ENCODE peak calls at places on chromosomes 2 and 18, in seven cellular contexts. W is BE2C; V is activated CD8-positive, alpha-beta T cell treated with anti-CD3 and anti-CD28 coated beads for 36 hours; O is bronchial epithelial cell; S is HFF-Myc; E is GM13977; C is AG04449. N is an unnamed sample.

GRCh38 chr18:10953672-10954071 is 195.7 kb downstream of the PIEZO2 start:
- DNase-seq in W (peak), V (no peak), O (no peak), S (peak), E (no peak), C (no peak), N (no peak)

GRCh38 chr2:204720874-204721273 is 175.6 kb downstream of the PARD3B start:
- DNase-seq in W (no peak), V (no peak), O (no peak), S (no peak), E (no peak), C (no peak), N (no peak)

GRCh38 chr2:242020196-242021004 is 150.9 kb downstream of the RTP5 start:
- DNase-seq in W (no peak), V (no peak), O (no peak), S (no peak), E (no peak), C (no peak), N (no peak)

GRCh38 chr2:30828586-30828985 is 21.3 kb upstream of the CAPN13 start:
- DNase-seq in W (no peak), V (no peak), O (no peak), S (no peak), E (no peak), C (no peak), N (no peak)

GRCh38 chr2:227106845-227107759 is 56.9 kb downstream of the COL4A4 start:
- DNase-seq in W (peak), V (peak), O (peak), S (peak), E (peak), C (no peak), N (peak)

GRCh38 chr18:41395695-41396094 is 559.3 kb upstream of the PIK3C3 start:
- DNase-seq in W (no peak), V (no peak), O (peak), S (no peak), E (no peak), C (no peak), N (no peak)

GRCh38 chr2:16305191-16305590 is 360.4 kb downstream of the CYRIA start:
- DNase-seq in W (peak), V (no peak), O (no peak), S (no peak), E (no peak), C (no peak), N (no peak)

GRCh38 chr18:79487198-79488165 is 91.8 kb downstream of the NFATC1 start:
- DNase-seq in W (no peak), V (peak), O (no peak), S (no peak), E (no peak), C (no peak), N (no peak)

GRCh38 chr2:95300391-95300938 is 3.3 kb downstream of the KCNIP3 start:
- DNase-seq in W (no peak), V (no peak), O (no peak), S (no peak), E (no peak), C (no peak), N (no peak)

GRCh38 chr2:130819915-130820861 is 16.5 kb upstream of the ARHGEF4 start:
- DNase-seq in W (no peak), V (no peak), O (peak), S (no peak), E (no peak), C (no peak), N (no peak)

GRCh38 chr18:55907352-55908045 is 319.5 kb upstream of the TCF4 start:
- DNase-seq in W (no peak), V (no peak), O (peak), S (no peak), E (no peak), C (no peak), N (no peak)

GRCh38 chr2:47946593-47946992 is 40.3 kb upstream of the FBXO11 start:
- DNase-seq in W (no peak), V (no peak), O (no peak), S (no peak), E (no peak), C (no peak), N (no peak)

GRCh38 chr18:62206593-62206992 is 19.5 kb downstream of the RELCH start:
- DNase-seq in W (no peak), V (no peak), O (peak), S (no peak), E (no peak), C (no peak), N (no peak)

GRCh38 chr2:232974431-232974830 is 38.6 kb downstream of the NGEF start:
- DNase-seq in W (no peak), V (no peak), O (no peak), S (no peak), E (no peak), C (no peak), N (no peak)

GRCh38 chr2:98472132-98472650 is 27.5 kb downstream of the INPP4A start:
- DNase-seq in W (peak), V (no peak), O (no peak), S (no peak), E (no peak), C (no peak), N (no peak)

GRCh38 chr18:76459312-76459686 is 35.7 kb downstream of the ZNF516 start:
- DNase-seq in W (no peak), V (no peak), O (no peak), S (no peak), E (no peak), C (no peak), N (no peak)

GRCh38 chr2:16014802-16015201 is 74.5 kb downstream of the MYCN start:
- DNase-seq in W (no peak), V (no peak), O (no peak), S (no peak), E (no peak), C (no peak), N (no peak)

GRCh38 chr2:239253705-239254104 is 147.1 kb downstream of the HDAC4 start:
- DNase-seq in W (no peak), V (no peak), O (no peak), S (no peak), E (no peak), C (no peak), N (no peak)

GRCh38 chr2:24214880-24215279 is 40.0 kb downstream of the FAM228A start:
- DNase-seq in W (no peak), V (no peak), O (no peak), S (no peak), E (peak), C (no peak), N (peak)

GRCh38 chr2:102187191-102188150 is 648 bp downstream of the IL1RL2 start:
- DNase-seq in W (no peak), V (peak), O (no peak), S (no peak), E (peak), C (no peak), N (peak)

GRCh38 chr2:62826141-62826540 is 120.6 kb downstream of the EHBP1 start:
- DNase-seq in W (no peak), V (no peak), O (no peak), S (no peak), E (no peak), C (no peak), N (no peak)

GRCh38 chr18:54269924-54270844 is 867 bp downstream of the POLI start:
- DNase-seq in W (no peak), V (peak), O (peak), S (peak), E (peak), C (no peak), N (peak)

DNA sequence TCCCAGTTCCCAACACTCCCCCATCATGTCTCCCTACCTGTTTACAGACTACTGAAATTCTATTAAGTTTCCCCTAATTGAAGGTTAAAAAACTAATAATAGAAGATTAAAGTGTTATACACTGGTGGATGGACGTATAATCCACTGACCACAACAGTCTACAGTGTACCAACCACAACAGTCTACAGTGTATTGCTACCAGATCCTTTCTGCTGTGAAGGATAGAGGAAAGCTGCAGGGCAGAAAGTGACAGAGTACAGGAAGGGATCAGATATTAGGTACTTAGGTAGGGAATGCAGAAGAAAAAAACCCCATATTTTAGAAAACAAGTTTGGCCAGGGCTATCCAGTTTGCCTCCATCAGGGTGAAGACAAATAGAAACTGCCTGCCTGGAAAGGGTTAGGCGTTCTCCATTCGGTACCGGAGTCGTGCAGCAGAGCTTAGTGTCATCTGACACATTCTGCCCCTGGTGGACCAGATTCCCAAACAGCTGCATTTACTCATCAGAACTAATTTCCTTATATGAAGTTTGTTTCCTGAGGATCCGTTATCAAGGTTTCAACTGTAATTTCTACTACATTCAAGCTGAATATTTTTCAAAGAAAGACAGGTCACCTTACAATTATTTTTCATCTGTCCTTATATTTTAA is 49.9 kb downstream of the KLF7 start:
- DNase-seq in W (peak), V (no peak), O (no peak), S (no peak), E (no peak), C (no peak), N (no peak)
- TF ChIP-seq CTCF in W (peak), V (no peak), O (no peak), S (no peak), E (no peak), C (no peak), N (no peak)

GRCh38 chr2:176650101-176650500 is 380.9 kb downstream of the MTX2 start:
- DNase-seq in W (no peak), V (no peak), O (no peak), S (no peak), E (no peak), C (no peak), N (no peak)
- TF ChIP-seq CTCF in W (peak), V (no peak), O (no peak), S (peak), E (no peak), C (no peak), N (no peak)

GRCh38 chr2:8440029-8440778 is 241.7 kb upstream of the ID2 start:
- DNase-seq in W (no peak), V (no peak), O (no peak), S (no peak), E (no peak), C (no peak), N (no peak)
- TF ChIP-seq CTCF in W (no peak), V (no peak), O (no peak), S (no peak), E (no peak), C (no peak), N (no peak)

GRCh38 chr18:49784427-49785185 is 28.7 kb downstream of the ACAA2 start:
- DNase-seq in W (no peak), V (no peak), O (peak), S (no peak), E (no peak), C (no peak), N (no peak)
- TF ChIP-seq CTCF in W (peak), V (no peak), O (peak), S (no peak), E (no peak), C (no peak), N (peak)

GRCh38 chr2:54724560-54725342 is 1.3 kb downstream of the EML6 start:
- DNase-seq in W (peak), V (peak), O (no peak), S (no peak), E (peak), C (no peak), N (peak)

GRCh38 chr2:54724150-54724559 is 693 bp downstream of the EML6 start:
- DNase-seq in W (no peak), V (no peak), O (no peak), S (no peak), E (peak), C (no peak), N (no peak)

GRCh38 chr2:54722641-54723299 is 692 bp upstream of the EML6 start:
- DNase-seq in W (no peak), V (peak), O (peak), S (no peak), E (peak), C (no peak), N (peak)

GRCh38 chr2:54725343-54726099 is 2.1 kb downstream of the EML6 start:
- DNase-seq in W (no peak), V (no peak), O (no peak), S (no peak), E (no peak), C (no peak), N (no peak)

DNA sequence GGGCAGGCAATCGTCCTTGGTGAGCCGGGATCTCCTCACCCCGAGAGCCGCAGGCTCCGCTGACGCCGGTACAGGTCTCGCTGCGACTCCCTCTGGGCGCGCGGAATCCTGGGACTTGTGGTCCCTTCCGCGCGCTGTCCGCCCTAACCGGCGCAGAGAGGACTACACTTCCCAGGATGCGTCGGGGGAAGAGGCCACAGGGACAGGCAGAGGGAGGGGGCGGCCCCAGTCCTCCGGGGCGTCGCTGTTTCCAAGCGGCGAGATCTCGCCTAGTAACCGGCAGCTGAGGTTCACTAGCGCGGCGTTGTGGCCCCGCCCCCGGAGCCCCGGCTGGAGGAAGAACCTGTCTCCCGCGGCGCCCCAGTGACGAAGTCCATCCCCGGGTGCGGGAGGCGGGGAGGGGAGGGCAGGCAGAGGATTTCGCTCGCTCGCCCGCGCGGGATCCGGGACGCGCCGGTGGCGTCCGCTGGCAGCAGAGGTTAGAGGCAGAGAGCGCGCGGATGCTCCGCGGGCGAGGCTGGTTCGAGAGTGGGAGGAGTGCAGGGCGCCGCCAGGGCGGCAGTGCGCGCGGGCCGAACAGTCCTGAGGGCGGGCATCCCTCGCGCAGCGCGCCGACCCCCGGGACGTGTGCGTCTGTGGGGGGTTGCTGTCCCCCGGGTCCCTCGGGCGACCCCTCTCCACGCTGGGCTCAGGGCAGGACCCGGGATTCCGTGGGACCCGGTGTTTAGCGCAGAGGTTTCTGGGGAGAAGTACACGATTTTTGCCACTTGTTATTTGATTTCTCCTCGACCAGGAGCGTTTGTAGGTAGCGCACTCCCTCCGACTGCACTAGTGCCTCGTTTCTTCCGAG is at the start of gene EML6:
- DNase-seq in W (peak), V (peak), O (peak), S (peak), E (peak), C (peak), N (peak)
- TF ChIP-seq CTCF in W (no peak), V (peak), O (peak), S (no peak), E (peak), C (peak), N (no peak)

DNA sequence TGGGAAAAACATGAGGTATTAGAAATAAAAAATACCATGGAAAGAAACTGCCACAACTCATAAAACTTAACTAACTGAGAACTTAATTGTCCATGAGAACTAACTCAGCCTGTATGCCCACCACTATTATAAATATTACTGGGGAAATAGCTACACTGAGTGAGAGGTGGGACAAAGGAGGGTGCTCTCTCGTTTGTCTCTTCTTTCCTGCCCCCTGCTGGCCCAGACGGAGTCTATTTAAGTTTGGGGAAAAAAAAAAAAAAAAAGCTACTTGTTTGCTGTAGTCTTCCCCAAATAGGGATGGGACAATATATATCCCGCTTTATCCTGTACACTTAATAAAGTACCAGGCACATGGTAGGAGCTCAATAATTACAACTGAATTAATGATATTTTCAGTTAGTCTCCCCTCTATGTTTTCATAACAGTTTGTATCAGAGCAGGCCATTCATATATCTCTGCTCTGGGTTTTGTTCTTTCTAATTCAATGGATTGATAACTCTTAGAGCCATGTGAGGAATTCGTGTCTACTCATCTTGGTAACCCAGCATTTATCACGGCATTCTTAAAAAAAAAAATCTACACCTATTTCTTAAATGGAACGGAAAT is 647.7 kb upstream of the PKDCC start:
- DNase-seq in W (peak), V (peak), O (peak), S (no peak), E (no peak), C (no peak), N (no peak)
- TF ChIP-seq CTCF in W (peak), V (peak), O (peak), S (peak), E (no peak), C (no peak), N (peak)

GRCh38 chr18:73150199-73150598 is 282.4 kb upstream of the NETO1 start:
- DNase-seq in W (no peak), V (no peak), O (peak), S (no peak), E (no peak), C (no peak), N (no peak)
- TF ChIP-seq CTCF in W (no peak), V (no peak), O (no peak), S (no peak), E (no peak), C (no peak), N (no peak)

GRCh38 chr2:70645733-70646420 is 92.3 kb upstream of the TGFA start:
- DNase-seq in W (no peak), V (no peak), O (peak), S (no peak), E (no peak), C (no peak), N (no peak)

GRCh38 chr2:70646429-70646828 is 92.8 kb upstream of the TGFA start:
- DNase-seq in W (no peak), V (no peak), O (no peak), S (no peak), E (no peak), C (no peak), N (no peak)

GRCh38 chr2:70641263-70641784 is 87.7 kb upstream of the TGFA start:
- DNase-seq in W (no peak), V (no peak), O (peak), S (no peak), E (no peak), C (no peak), N (no peak)

GRCh38 chr2:70639841-70640448 is 86.3 kb upstream of the TGFA start:
- DNase-seq in W (no peak), V (no peak), O (no peak), S (no peak), E (no peak), C (no peak), N (no peak)

GRCh38 chr2:70643715-70644114 is 90.1 kb upstream of the TGFA start:
- DNase-seq in W (no peak), V (peak), O (peak), S (no peak), E (no peak), C (no peak), N (no peak)
- TF ChIP-seq CTCF in W (peak), V (peak), O (peak), S (peak), E (peak), C (no peak), N (no peak)

N was measured in GM10248.